ENCODE peak calls at places on chromosomes 12 and 14, in five cellular contexts. Q is fibroblast of lung, W is PC-3, V is keratinocyte, J is neural progenitor cell. H is an unnamed sample.

GRCh38 chr12:79988368-79988767 is 53.5 kb upstream of the PPP1R12A start:
- DNase-seq in Q (peak), J (no peak), V (no peak), W (peak), H (no peak)

GRCh38 chr14:92513966-92514843 is 624 bp downstream of the RIN3 start:
- DNase-seq in W (no peak), V (no peak), Q (peak), J (peak), H (no peak)

GRCh38 chr14:43411841-43412240 is 1095.2 kb downstream of the FSCB start:
- DNase-seq in J (no peak), V (no peak), W (no peak), Q (no peak), H (peak)

GRCh38 chr14:70972107-70972976 is 65.1 kb downstream of the PCNX1 start:
- DNase-seq in V (peak), W (peak), J (peak), Q (peak), H (peak)

GRCh38 chr12:132239796-132240668 is 89.4 kb downstream of the GALNT9 start:
- DNase-seq in J (no peak), W (no peak), Q (no peak), V (no peak), H (no peak)

GRCh38 chr14:100297320-100298300 is 8.6 kb downstream of the SLC25A29 start:
- DNase-seq in J (no peak), Q (peak), W (no peak), V (no peak), H (no peak)

GRCh38 chr14:35506461-35506860 is 27.5 kb upstream of the INSM2 start:
- DNase-seq in W (no peak), Q (no peak), V (no peak), J (no peak), H (no peak)

GRCh38 chr12:95412826-95413311 is 61.1 kb upstream of the METAP2 start:
- DNase-seq in W (peak), J (no peak), Q (peak), V (no peak), H (peak)

GRCh38 chr12:56657416-56658379 is 11.9 kb upstream of the ATP5F1B start:
- DNase-seq in V (no peak), Q (no peak), W (no peak), J (no peak), H (no peak)

GRCh38 chr12:127165567-127166392 is 1101.2 kb upstream of the TMEM132C start:
- DNase-seq in Q (peak), W (peak), V (no peak), J (peak), H (peak)

GRCh38 chr14:100778078-100778927 is 47.6 kb upstream of the MEG3 start:
- DNase-seq in V (no peak), J (no peak), Q (no peak), W (no peak), H (no peak)

DNA sequence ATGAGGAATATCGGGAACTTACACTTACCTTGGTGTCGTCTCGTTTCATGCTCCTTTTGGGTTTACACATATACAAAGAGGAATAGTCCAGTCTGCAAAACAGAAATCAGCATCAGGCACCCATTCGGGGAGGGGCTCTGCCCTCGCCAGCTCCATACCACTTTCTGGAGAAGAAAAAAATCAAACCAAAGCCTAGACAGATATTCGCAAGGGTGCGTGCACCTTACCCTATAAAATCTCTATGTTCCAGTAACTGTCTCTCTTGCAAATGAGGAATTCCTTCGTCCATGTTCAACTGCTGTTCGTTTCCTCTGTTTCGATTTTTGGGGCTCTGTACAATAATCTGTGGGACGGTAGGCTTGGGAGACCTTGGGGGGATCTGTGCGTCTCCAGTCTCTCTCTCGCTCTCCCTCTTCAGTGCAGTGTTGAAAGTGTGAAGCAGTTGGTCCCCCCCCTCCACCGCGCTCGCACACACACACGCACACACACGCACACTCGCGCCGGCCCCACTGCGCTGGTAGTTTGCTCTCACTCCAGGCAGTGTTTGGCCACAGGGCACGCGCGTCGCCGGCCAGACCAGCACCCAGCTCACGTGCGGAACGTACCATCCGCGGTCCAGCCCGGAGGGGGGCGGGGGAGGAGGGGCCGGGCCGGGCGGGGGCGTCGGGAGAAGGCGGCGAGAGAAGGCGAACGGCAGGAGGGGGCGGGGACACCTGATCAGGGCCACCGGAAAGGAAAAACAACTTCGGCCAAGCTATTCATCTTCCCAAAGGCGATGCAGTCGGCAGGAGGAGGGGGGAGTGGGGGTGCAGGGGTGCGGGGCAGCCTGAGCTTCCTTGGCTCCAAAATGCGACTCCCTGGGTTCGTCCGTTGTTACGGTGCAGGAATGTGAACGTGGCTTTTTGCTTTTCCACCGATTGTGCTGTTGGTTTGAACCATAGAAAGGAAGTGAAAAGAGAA is at the start of gene BHLHE41:
- DNase-seq in W (peak), Q (peak), J (peak), V (no peak), H (no peak)
- H3K9ac ChIP-seq in W (peak), Q (peak), J (no peak), V (peak), H (no peak)

DNA sequence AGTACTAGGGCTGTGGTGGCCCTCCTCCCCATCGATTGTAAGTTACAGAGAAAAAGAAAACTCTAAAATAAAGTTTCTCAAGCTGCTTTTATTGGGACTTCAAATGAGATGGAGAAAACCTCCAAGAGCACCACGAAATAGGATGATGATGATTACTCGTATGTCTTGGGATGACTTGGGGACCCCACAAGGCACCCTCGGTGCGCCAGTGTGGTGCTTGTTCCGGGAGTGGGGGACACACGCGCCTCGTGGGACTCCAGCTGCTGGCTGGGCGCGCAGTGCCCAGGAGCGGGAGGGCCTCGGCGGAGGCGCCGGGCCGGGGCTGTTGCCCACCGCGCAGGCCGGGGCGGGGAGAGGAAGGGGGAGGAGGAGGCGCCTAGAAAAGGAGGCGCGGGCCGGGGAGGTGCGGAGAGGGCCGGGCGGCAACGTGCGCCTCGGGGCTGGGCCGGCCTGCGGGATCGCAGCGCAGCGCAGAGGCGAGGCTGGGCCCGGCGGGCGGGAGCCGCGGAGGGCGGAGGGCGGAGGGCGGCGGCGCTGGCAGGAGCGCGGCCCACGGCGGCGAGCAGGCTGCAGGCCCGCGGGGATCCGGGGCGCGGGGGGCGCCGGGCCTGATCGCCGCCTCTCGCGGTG is at the start of gene RFLNA:
- DNase-seq in J (peak), W (no peak), Q (no peak), V (no peak), H (no peak)
- TF ChIP-seq EZH2 in J (no peak), W (no peak), Q (peak), V (no peak), H (no peak)

GRCh38 chr14:33467967-33468366 is 482.9 kb downstream of the EGLN3 start:
- DNase-seq in J (no peak), W (no peak), V (no peak), Q (no peak), H (peak)

GRCh38 chr14:33464563-33464962 is 486.3 kb downstream of the EGLN3 start:
- DNase-seq in Q (no peak), W (no peak), V (no peak), J (no peak), H (no peak)

GRCh38 chr14:33465952-33466700 is 484.7 kb downstream of the EGLN3 start:
- DNase-seq in V (no peak), J (no peak), W (peak), Q (peak), H (no peak)

GRCh38 chr14:33475623-33476022 is 475.3 kb downstream of the EGLN3 start:
- DNase-seq in W (peak), Q (peak), J (peak), V (no peak), H (no peak)

DNA sequence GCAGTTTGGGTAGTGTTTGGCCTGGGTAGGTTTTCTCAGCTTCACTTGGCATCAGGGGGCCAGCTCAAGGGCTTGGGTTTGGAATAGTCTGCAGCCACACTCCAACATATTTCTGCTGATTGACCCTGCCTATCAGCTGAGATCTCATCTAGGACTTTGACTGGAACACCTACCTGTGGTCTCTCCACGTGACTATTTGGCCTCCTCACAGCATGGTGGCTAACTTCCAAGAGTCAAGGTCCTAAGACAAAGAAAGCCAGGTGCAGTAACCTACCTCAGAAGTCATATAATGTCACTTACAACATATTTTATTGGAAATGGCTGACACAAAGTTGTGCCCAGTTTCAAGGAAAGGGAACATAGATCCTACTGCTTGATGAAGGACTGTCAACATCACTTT is 481.0 kb downstream of the EGLN3 start:
- DNase-seq in J (no peak), Q (no peak), W (no peak), V (no peak), H (no peak)
- H3K9ac ChIP-seq in J (no peak), Q (no peak), W (no peak), V (no peak), H (no peak)

DNA sequence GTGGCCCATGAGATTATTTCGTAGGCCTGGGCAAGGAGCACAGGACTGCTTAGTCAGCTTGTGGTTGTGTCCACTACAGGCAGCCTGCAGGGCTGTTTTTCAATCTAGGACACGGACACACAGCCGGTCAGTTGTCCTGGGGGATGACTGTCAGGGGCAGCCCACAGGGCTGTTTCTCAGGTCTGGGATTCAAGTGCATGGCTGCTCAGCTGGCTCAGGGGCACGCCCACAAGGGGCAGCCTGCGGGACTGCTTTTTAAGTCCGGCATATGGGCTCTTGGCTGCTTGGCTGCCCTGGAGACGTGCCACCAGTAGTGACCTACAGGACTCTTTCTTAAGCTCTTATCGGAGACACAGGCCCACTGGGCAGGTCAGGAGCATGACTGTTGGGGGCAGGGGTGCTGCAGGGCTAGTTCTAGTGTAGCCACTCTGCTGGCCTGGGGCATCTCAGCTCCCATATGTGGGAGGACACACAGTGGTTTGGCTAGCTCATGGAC is 26.6 kb upstream of the GTF2A1 start:
- DNase-seq in V (no peak), W (no peak), Q (no peak), J (no peak), H (no peak)
- TF ChIP-seq EZH2 in V (no peak), W (no peak), Q (no peak), J (no peak), H (no peak)

DNA sequence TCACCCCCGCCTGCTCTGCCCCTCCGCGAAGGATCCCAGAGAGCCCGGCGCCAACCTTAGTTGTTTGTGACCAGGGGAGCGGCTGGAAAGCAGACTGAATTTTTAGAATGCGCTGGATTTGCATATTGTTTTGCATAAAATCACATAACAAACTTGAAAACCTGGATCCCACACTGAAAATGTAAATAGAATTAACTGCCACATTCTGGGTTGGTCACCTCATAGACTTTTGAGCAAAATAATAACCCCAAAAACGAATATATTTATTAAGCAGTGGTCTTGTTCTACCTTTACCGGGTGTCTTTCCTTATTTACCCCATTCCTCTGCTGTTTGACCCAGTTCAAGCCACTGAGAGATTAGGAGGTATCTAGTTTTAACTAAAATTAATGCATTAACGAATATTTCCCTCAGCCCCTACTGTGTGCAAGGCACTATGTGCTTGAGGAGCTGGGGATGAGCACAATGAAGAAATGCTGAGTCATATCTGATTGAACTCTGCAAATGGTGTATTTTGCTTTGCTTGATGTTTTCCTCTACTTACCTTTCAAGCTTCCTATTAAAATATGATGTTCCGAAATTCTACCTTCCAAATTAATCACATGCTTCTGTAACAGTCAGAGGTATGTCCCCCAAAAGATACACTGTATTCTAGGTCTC is 438 bp upstream of the EGLN3 start:
- DNase-seq in W (no peak), V (no peak), J (no peak), Q (no peak), H (no peak)
- H3K9ac ChIP-seq in W (no peak), V (peak), J (no peak), Q (peak), H (no peak)

DNA sequence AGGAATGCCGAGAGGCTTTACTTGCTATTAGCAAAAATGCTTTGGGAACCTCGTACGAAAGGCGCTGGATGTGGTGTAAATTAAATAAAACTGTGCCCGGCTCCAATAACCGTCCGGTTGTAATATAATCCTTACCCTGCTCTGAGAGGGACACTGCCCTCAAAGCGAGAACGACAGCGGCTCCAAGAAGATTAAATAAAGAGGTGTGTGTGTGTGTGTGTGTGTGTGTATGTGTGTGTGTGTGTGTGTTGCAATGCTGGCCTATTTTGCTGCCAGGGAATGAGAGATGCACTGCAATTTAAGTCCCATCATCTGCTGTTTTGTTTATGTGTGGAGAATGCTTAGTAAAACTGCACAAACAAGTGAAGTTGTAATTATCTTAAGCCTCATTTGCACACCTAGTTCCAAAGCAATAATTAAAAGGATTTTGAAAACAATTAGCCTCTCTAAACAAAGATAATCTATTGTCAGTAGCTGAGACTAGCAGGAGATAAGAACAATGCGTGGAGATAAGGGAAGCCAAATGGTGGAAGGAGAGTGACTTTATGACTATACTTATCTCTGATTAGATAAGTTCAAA is 1.2 kb upstream of the SIX1 start:
- DNase-seq in V (no peak), W (peak), Q (no peak), J (peak), H (no peak)
- TF ChIP-seq EZH2 in V (no peak), W (no peak), Q (no peak), J (no peak), H (no peak)

GRCh38 chr12:85835417-85835809 is 796 bp downstream of the RASSF9 start:
- DNase-seq in W (peak), Q (peak), V (no peak), J (peak), H (no peak)
- H3K9ac ChIP-seq in W (peak), Q (no peak), V (peak), J (no peak), H (no peak)

GRCh38 chr14:28783593-28784143 is 17.1 kb downstream of the FOXG1 start:
- DNase-seq in W (no peak), J (no peak), Q (no peak), V (no peak), H (no peak)

GRCh38 chr14:28779416-28779941 is 12.9 kb downstream of the FOXG1 start:
- DNase-seq in W (no peak), V (no peak), J (no peak), Q (no peak), H (no peak)

GRCh38 chr14:28785096-28785952 is 18.7 kb downstream of the FOXG1 start:
- DNase-seq in V (no peak), W (no peak), J (peak), Q (peak), H (no peak)

GRCh38 chr14:28780843-28781503 is 14.4 kb downstream of the FOXG1 start:
- DNase-seq in V (no peak), J (peak), W (peak), Q (peak), H (no peak)

DNA sequence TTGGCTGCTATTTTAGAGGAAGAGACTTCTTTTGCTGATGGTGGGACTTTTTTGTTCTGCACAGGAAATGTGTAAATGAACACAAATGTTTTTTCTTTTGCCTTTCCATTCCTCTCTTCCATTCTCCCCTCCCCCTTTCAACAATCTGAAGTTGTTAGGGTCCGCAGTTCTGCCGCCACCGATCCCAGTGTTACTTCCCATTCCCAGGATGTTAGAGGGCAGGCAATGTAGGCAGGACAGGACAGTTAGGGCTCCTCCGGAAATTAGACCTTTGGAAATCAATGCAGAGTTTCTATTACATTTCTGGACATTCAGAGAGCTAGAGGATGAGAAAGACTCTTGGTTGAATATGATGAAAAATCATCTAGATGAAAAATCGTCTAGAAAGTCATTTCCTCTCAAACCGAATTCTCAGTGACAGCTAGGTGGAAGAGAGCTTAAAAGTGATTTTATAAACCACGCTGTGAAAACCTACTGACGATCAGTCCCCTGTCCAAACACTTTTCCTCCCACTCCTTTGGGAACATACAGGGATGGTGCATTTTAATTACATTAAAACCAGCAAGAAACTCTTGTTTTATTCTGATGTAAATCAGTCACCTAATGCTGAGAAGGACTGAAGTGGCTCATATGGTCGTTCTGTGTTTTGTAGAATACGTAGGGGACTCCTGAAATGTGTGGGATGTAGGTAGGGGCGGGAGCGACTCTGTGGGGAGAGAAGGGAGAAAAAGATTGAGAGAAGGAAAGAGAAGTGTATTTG is 17.9 kb downstream of the FOXG1 start:
- DNase-seq in Q (no peak), J (peak), V (no peak), W (no peak), H (no peak)
- TF ChIP-seq EZH2 in Q (no peak), J (no peak), V (no peak), W (no peak), H (no peak)